ENCODE peak calls at places on chromosomes 5 and 9, in six cellular contexts. V is endothelial cell; K is A549; J is AG08395; A is HEK293T; C is activated naive CD4-positive, alpha-beta T cell. S is an unnamed sample.

GRCh38 chr9:33273972-33274328 is 9.1 kb downstream of the CHMP5 start:
- DNase-seq in V (no peak), K (no peak), J (no peak), A (no peak), C (no peak), S (no peak)

GRCh38 chr5:6274846-6275543 is 103.4 kb downstream of the MED10 start:
- DNase-seq in V (no peak), K (no peak), J (no peak), A (no peak), C (no peak), S (no peak)

GRCh38 chr9:127758843-127759242 is 19.6 kb downstream of the SH2D3C start:
- DNase-seq in V (no peak), K (no peak), J (no peak), A (no peak), C (no peak), S (no peak)

GRCh38 chr5:15791859-15792258 is 291.9 kb downstream of the FBXL7 start:
- DNase-seq in V (no peak), K (no peak), J (peak; percentile 64), A (no peak), C (no peak), S (no peak)

GRCh38 chr5:141040093-141040762 is 10.9 kb upstream of the PCDHB1 start:
- DNase-seq in V (peak; percentile 70), K (peak; percentile 76), J (no peak), A (peak; percentile 16), C (no peak), S (no peak)

GRCh38 chr5:100148239-100148638 is 386.9 kb upstream of the FAM174A start:
- DNase-seq in V (no peak), K (no peak), J (no peak), A (no peak), C (no peak), S (no peak)

GRCh38 chr9:93677061-93677571 is 100.7 kb downstream of the PHF2 start:
- DNase-seq in V (peak; percentile 1), K (no peak), J (no peak), A (no peak), C (no peak), S (peak; percentile 47)

GRCh38 chr5:83590966-83591365 is 119.4 kb downstream of the VCAN start:
- DNase-seq in V (no peak), K (no peak), J (no peak), A (no peak), C (no peak), S (no peak)

GRCh38 chr9:99896119-99896518 is 10.3 kb upstream of the STX17 start:
- DNase-seq in V (no peak), K (no peak), J (no peak), A (no peak), C (no peak), S (no peak)

S was measured in activated effector memory CD4-positive, alpha-beta T cell treated with anti-CD3 and anti-CD28 coated beads, Interleukin-2, amount 50 U/mL, for 16 hours.